ENCODE peak calls at places on chromosomes 12 and 14, in nine cellular contexts. G, N, D, Q, V, Y, U, S and H are unnamed samples.

GRCh38 chr12:3129301-3130052 is 52.3 kb downstream of the TSPAN9 start:
- DNase-seq in N (peak; percentile 15), G (no peak), S (no peak), Q (no peak), Y (no peak), D (no peak), V (no peak), U (no peak), H (no peak)

GRCh38 chr14:56216631-56217379 is 98.6 kb downstream of the PELI2 start:
- DNase-seq in D (peak; percentile 54), G (no peak), V (peak; percentile 61), Q (no peak), Y (peak; percentile 48), S (peak; percentile 46), U (no peak), N (no peak), H (no peak)

GRCh38 chr14:65318636-65319506 is 93.7 kb upstream of the FUT8 start:
- DNase-seq in S (no peak), U (no peak), Q (no peak), D (no peak), G (no peak), V (no peak), Y (no peak), N (no peak), H (no peak)

GRCh38 chr14:31895206-31895605 is 181.9 kb upstream of the ARHGAP5 start:
- DNase-seq in G (no peak), S (no peak), Y (no peak), D (no peak), U (no peak), N (no peak), Q (no peak), V (no peak), H (peak; percentile 59)

GRCh38 chr12:130971871-130972588 is 18.3 kb downstream of the ADGRD1 start:
- DNase-seq in V (no peak), Q (no peak), U (no peak), N (no peak), Y (no peak), G (no peak), S (no peak), D (no peak), H (no peak)

GRCh38 chr12:89844539-89844938 is 135.9 kb upstream of the ATP2B1 start:
- DNase-seq in S (no peak), V (no peak), U (no peak), N (no peak), D (no peak), G (no peak), Q (no peak), Y (no peak), H (no peak)

GRCh38 chr14:90487031-90487430 is 90.2 kb downstream of the CALM1 start:
- DNase-seq in Q (no peak), N (no peak), V (no peak), G (no peak), Y (no peak), U (no peak), S (peak; percentile 51), D (peak; percentile 31), H (no peak)

GRCh38 chr14:67837011-67837624 is 17.5 kb downstream of the RAD51B start:
- DNase-seq in V (no peak), Q (no peak), N (peak; percentile 65), Y (no peak), G (no peak), U (no peak), D (no peak), S (peak; percentile 52), H (peak; percentile 49)

GRCh38 chr12:113127791-113128199 is 7.8 kb downstream of the RASAL1 start:
- DNase-seq in S (no peak), D (no peak), N (no peak), Q (no peak), V (peak; percentile 15), G (no peak), U (no peak), Y (no peak), H (no peak)

GRCh38 chr14:33432407-33433023 is 493.8 kb downstream of the NPAS3 start:
- DNase-seq in S (no peak), Y (no peak), Q (no peak), D (no peak), N (no peak), G (no peak), V (no peak), U (no peak), H (no peak)

GRCh38 chr14:104864267-104865068 is 600 bp upstream of the CEP170B start:
- DNase-seq in V (peak; percentile 81), S (no peak), G (peak; percentile 27), Y (peak; percentile 31), D (peak; percentile 23), Q (no peak), U (peak; percentile 84), N (no peak), H (peak; percentile 33)

GRCh38 chr12:19382111-19382526 is 57.2 kb upstream of the AEBP2 start:
- DNase-seq in G (no peak), V (no peak), U (peak; percentile 16), Y (no peak), D (no peak), Q (no peak), N (no peak), S (no peak), H (peak; percentile 60)

GRCh38 chr12:120496353-120497340 is 734 bp downstream of the DYNLL1 start:
- DNase-seq in G (peak; percentile 70), Y (peak; percentile 67), U (peak; percentile 74), N (peak; percentile 49), D (peak; percentile 70), S (peak; percentile 77), Q (peak; percentile 87), V (peak; percentile 79), H (no peak)

GRCh38 chr14:96256420-96256819 is 410 bp downstream of the BDKRB1 start:
- DNase-seq in S (no peak), Y (no peak), V (no peak), G (no peak), D (no peak), N (no peak), U (no peak), Q (no peak), H (no peak)

GRCh38 chr14:68974759-68975347 is 4.2 kb downstream of the ACTN1 start:
- DNase-seq in G (no peak), Y (no peak), U (no peak), V (no peak), D (no peak), Q (no peak), N (no peak), S (no peak), H (no peak)

GRCh38 chr14:36973806-36974442 is 198.5 kb downstream of the SLC25A21 start:
- DNase-seq in N (no peak), Q (no peak), D (no peak), Y (no peak), G (no peak), U (no peak), S (no peak), V (no peak), H (peak; percentile 78)

GRCh38 chr14:74459289-74459946 is 33.4 kb upstream of the SYNDIG1L start:
- DNase-seq in N (no peak), Q (no peak), S (no peak), U (no peak), Y (peak; percentile 39), D (no peak), G (peak; percentile 24), V (no peak), H (no peak)

GRCh38 chr14:91111443-91111842 is 2.4 kb upstream of the DGLUCY start:
- DNase-seq in V (no peak), S (no peak), U (no peak), G (no peak), Y (no peak), N (no peak), Q (no peak), D (no peak), H (no peak)

DNA sequence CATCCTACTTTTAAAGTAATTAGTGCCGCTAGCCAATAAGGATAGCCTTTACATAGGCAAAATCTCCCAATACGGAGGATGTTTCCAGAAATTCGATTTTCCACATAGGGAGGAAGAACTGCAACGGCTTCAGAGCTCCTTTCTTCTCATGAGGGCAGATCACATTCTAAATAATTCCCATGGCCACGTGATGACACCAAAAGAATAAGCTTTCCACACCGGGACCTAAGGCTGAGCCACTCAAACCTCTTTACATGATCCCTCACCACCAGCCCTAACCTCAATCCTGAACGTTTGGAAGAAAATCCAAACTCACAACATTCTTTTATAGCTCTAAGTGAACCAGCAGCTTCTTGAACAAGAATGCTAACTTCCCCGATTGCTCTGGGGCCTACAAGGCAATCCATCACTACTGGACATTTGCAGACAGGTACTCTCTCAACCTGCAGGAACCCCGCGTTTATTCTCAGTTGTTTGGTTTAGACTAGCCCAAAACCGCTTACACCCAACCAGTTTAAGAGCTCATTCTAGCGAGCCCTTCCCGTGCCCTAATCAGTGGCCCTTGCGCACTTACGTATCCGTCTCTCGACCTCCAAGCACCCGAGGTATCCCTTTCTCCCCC is 879 bp downstream of the CAPRIN2 start:
- DNase-seq in G (no peak), U (no peak), S (no peak), V (no peak), Y (no peak), N (no peak), D (no peak), Q (peak; percentile 88), H (no peak)
- H3K27ac ChIP-seq in G (peak overlapping the region; percentile 81), U (no peak overlapping the region), S (peak overlapping the region; percentile 90), V (peak overlapping the region; percentile 82), Y (peak overlapping the region; percentile 89), N (peak overlapping the region; percentile 67), D (peak overlapping the region; percentile 87), Q (peak overlapping the region; percentile 83), H (peak overlapping the region; percentile 80)

GRCh38 chr12:50550530-50551223 is 45.9 kb downstream of the DIP2B start:
- DNase-seq in G (no peak), Y (no peak), U (no peak), D (no peak), V (no peak), S (no peak), N (no peak), Q (no peak), H (peak; percentile 59)
- H3K27ac ChIP-seq in G (no peak overlapping the region), Y (no peak overlapping the region), U (peak overlapping the region; percentile 72), D (no peak overlapping the region), V (peak overlapping the region; percentile 1), S (no peak overlapping the region), N (no peak overlapping the region), Q (no peak overlapping the region), H (peak overlapping the region; percentile 69)

GRCh38 chr14:80959448-80960006 is 4.1 kb downstream of the TSHR start:
- DNase-seq in U (no peak), V (no peak), D (no peak), Y (no peak), G (no peak), S (no peak), Q (no peak), N (peak; percentile 63), H (no peak)

DNA sequence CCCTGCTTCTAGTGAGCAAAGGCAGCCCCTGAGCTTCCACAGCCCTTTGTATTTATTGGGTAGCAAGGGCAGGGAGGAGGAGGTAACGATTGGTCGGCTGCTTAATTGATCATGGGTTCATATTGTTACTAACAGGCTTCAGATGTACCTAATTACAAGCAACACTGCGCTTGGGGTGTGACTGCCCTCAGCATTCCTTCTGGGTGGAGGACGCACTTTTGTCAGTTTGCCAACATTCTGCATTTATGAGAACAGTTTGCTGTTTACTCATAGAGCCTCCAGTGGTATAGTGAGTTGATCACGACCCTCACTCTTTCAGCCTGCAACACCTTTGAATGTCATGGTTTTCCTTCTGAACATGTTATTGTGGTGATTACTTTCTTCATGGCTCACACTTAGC is 9.6 kb downstream of the TSHR start:
- DNase-seq in Q (no peak), G (no peak), S (no peak), V (no peak), U (no peak), Y (no peak), D (no peak), N (no peak), H (no peak)
- H3K27ac ChIP-seq in Q (no peak overlapping the region), G (no peak overlapping the region), S (no peak overlapping the region), V (no peak overlapping the region), U (no peak overlapping the region), Y (no peak overlapping the region), D (no peak overlapping the region), N (no peak overlapping the region), H (no peak overlapping the region)

GRCh38 chr12:106144847-106145246 is 6.1 kb upstream of the NUAK1 start:
- DNase-seq in U (no peak), V (no peak), G (no peak), Q (no peak), S (no peak), D (no peak), Y (no peak), N (no peak), H (no peak)
- H3K27ac ChIP-seq in U (no peak overlapping the region), V (no peak overlapping the region), G (no peak overlapping the region), Q (no peak overlapping the region), S (peak overlapping the region; percentile 95), D (peak overlapping the region; percentile 98), Y (peak overlapping the region; percentile 79), N (no peak overlapping the region), H (no peak overlapping the region)